ENCODE peak calls at places on chromosomes 16 and 17, in six cellular contexts. H is GM12892, J is AG08396, Q is AG09319, B is COR-L47, C is nephron progenitor cell. I is an unnamed sample.

GRCh38 chr17:46121165-46121764 is 72.0 kb downstream of the KANSL1 start:
- DNase-seq in Q (no peak), B (no peak), H (no peak), J (no peak), C (no peak), I (no peak)

GRCh38 chr17:38912221-38912813 is 13.1 kb upstream of the LASP1NB start:
- DNase-seq in Q (no peak), H (no peak), B (no peak), J (no peak), C (no peak), I (no peak)

GRCh38 chr16:28258571-28258970 is 33.8 kb upstream of the SBK1 start:
- DNase-seq in Q (no peak), B (no peak), H (no peak), C (peak), J (peak), I (no peak)

GRCh38 chr16:84864266-84864955 is 44.6 kb downstream of the CRISPLD2 start:
- DNase-seq in C (no peak), B (no peak), Q (no peak), H (no peak), J (no peak), I (no peak)

GRCh38 chr17:64262422-64263260 is at the start of gene TEX2:
- DNase-seq in Q (no peak), H (peak), J (peak), C (peak), B (no peak), I (no peak)

GRCh38 chr16:14378131-14378551 is 251.9 kb downstream of the PARN start:
- DNase-seq in B (no peak), Q (peak), H (no peak), C (no peak), J (no peak), I (peak)

GRCh38 chr16:51569204-51569911 is 418.3 kb upstream of the SALL1 start:
- DNase-seq in J (no peak), H (no peak), Q (no peak), C (no peak), B (no peak), I (no peak)

GRCh38 chr16:80968386-80969113 is 38.1 kb downstream of the CMC2 start:
- DNase-seq in J (no peak), Q (no peak), H (no peak), C (no peak), B (no peak), I (no peak)

GRCh38 chr16:30786936-30787612 is at the start of gene ZNF629:
- DNase-seq in J (peak), C (peak), Q (no peak), H (no peak), B (peak), I (no peak)

GRCh38 chr16:31404353-31405064 is 11.4 kb downstream of the ITGAD start:
- DNase-seq in B (no peak), J (peak), H (no peak), C (no peak), Q (no peak), I (no peak)

GRCh38 chr17:60247836-60248461 is 98.2 kb downstream of the CA4 start:
- DNase-seq in J (no peak), B (no peak), H (no peak), C (no peak), Q (no peak), I (no peak)

GRCh38 chr16:27214084-27214961 is 11.0 kb downstream of the KDM8 start:
- DNase-seq in J (no peak), B (no peak), Q (no peak), H (no peak), C (no peak), I (no peak)

GRCh38 chr17:76893623-76894358 is 25.6 kb downstream of the MGAT5B start:
- DNase-seq in B (peak), C (no peak), H (no peak), Q (no peak), J (no peak), I (no peak)

GRCh38 chr16:4529085-4530060 is 9.2 kb downstream of the CDIP1 start:
- DNase-seq in B (no peak), H (no peak), J (peak), Q (no peak), C (no peak), I (no peak)

GRCh38 chr17:42928714-42929496 is 28.3 kb downstream of the G6PC1 start:
- DNase-seq in H (peak), Q (peak), C (peak), J (peak), B (peak), I (peak)

GRCh38 chr17:56785396-56785795 is 48.3 kb downstream of the C17orf67 start:
- DNase-seq in J (no peak), H (no peak), C (no peak), B (no peak), Q (peak), I (peak)

GRCh38 chr17:49483588-49484509 is 11.2 kb upstream of the NGFR start:
- DNase-seq in C (no peak), H (no peak), Q (no peak), J (no peak), B (no peak), I (no peak)

GRCh38 chr17:30375661-30376060 is 3.1 kb upstream of the CPD start:
- DNase-seq in B (no peak), C (no peak), J (no peak), Q (no peak), H (no peak), I (no peak)

GRCh38 chr17:73307130-73307529 is 4.7 kb downstream of the CDC42EP4 start:
- DNase-seq in J (no peak), Q (no peak), C (no peak), H (no peak), B (peak), I (no peak)

GRCh38 chr17:3965123-3965800 is 1.0 kb upstream of the ATP2A3 start:
- DNase-seq in C (peak), J (peak), H (peak), Q (no peak), B (no peak), I (no peak)

GRCh38 chr16:65032397-65032796 is 89.5 kb downstream of the CDH11 start:
- DNase-seq in C (no peak), H (no peak), J (no peak), B (no peak), Q (peak), I (no peak)

GRCh38 chr16:57613514-57613913 is 14.9 kb upstream of the ADGRG1 start:
- DNase-seq in J (no peak), C (no peak), H (no peak), Q (no peak), B (no peak), I (no peak)

GRCh38 chr17:73969956-73970355 is 233.5 kb upstream of the RPL38 start:
- DNase-seq in B (no peak), Q (no peak), H (no peak), J (no peak), C (no peak), I (no peak)

I was measured in BJ.